ENCODE peak calls at places on chromosomes 3 and 15, in five cellular contexts. One of them, this sample, is unnamed.

GRCh38 chr15:60975203-60975602 is 253.9 kb downstream of the RORA start:
- DNase-seq in GM10248: no peak
- DNase-seq in GM06990: no peak
- DNase-seq in nephron progenitor cell: no peak
- DNase-seq in fibroblast of pulmonary artery: peak; percentile 58
- DNase-seq in this sample: no peak

GRCh38 chr3:112627419-112627818 is 13.5 kb downstream of the CCDC80 start:
- DNase-seq in nephron progenitor cell: no peak
- DNase-seq in GM10248: no peak
- DNase-seq in GM06990: no peak
- DNase-seq in fibroblast of pulmonary artery: no peak
- DNase-seq in this sample: no peak

GRCh38 chr3:152155654-152156053 is 113.1 kb upstream of the MBNL1 start:
- DNase-seq in GM06990: no peak
- DNase-seq in GM10248: no peak
- DNase-seq in fibroblast of pulmonary artery: no peak
- DNase-seq in nephron progenitor cell: no peak
- DNase-seq in this sample: no peak

GRCh38 chr3:124272611-124273151 is 280.8 kb upstream of the ROPN1 start:
- DNase-seq in GM06990: no peak
- DNase-seq in nephron progenitor cell: no peak
- DNase-seq in fibroblast of pulmonary artery: peak; percentile 34
- DNase-seq in GM10248: no peak
- DNase-seq in this sample: no peak

GRCh38 chr3:32883817-32884216 is 66.0 kb downstream of the TRIM71 start:
- DNase-seq in nephron progenitor cell: no peak
- DNase-seq in fibroblast of pulmonary artery: no peak
- DNase-seq in GM10248: no peak
- DNase-seq in GM06990: no peak
- DNase-seq in this sample: no peak

GRCh38 chr3:98705212-98705611 is 57.9 kb upstream of the ST3GAL6 start:
- DNase-seq in fibroblast of pulmonary artery: no peak
- DNase-seq in GM06990: no peak
- DNase-seq in nephron progenitor cell: no peak
- DNase-seq in GM10248: no peak
- DNase-seq in this sample: no peak

GRCh38 chr3:144457758-144458157 is 486.1 kb downstream of the DIPK2A start:
- DNase-seq in fibroblast of pulmonary artery: no peak
- DNase-seq in GM06990: no peak
- DNase-seq in nephron progenitor cell: no peak
- DNase-seq in GM10248: no peak
- DNase-seq in this sample: no peak

GRCh38 chr3:99366663-99367429 is 271.5 kb upstream of the COL8A1 start:
- DNase-seq in fibroblast of pulmonary artery: no peak
- DNase-seq in nephron progenitor cell: no peak
- DNase-seq in GM10248: no peak
- DNase-seq in GM06990: no peak
- DNase-seq in this sample: no peak

GRCh38 chr3:45479627-45480026 is 91.3 kb downstream of the LARS2 start:
- DNase-seq in fibroblast of pulmonary artery: peak; percentile 84
- DNase-seq in GM06990: no peak
- DNase-seq in nephron progenitor cell: no peak
- DNase-seq in GM10248: no peak
- DNase-seq in this sample: no peak

GRCh38 chr3:86161493-86161892 is 829.5 kb downstream of the VGLL3 start:
- DNase-seq in nephron progenitor cell: no peak
- DNase-seq in fibroblast of pulmonary artery: no peak
- DNase-seq in GM10248: no peak
- DNase-seq in GM06990: no peak
- DNase-seq in this sample: no peak

GRCh38 chr3:64238971-64239667 is 13.9 kb upstream of the PRICKLE2 start:
- DNase-seq in GM06990: no peak
- DNase-seq in GM10248: no peak
- DNase-seq in fibroblast of pulmonary artery: peak; percentile 95
- DNase-seq in nephron progenitor cell: peak; percentile 60
- DNase-seq in this sample: no peak

GRCh38 chr3:67489816-67490215 is 164.6 kb downstream of the SUCLG2 start:
- DNase-seq in GM10248: no peak
- DNase-seq in fibroblast of pulmonary artery: peak; percentile 7
- DNase-seq in nephron progenitor cell: no peak
- DNase-seq in GM06990: no peak
- DNase-seq in this sample: no peak

DNA sequence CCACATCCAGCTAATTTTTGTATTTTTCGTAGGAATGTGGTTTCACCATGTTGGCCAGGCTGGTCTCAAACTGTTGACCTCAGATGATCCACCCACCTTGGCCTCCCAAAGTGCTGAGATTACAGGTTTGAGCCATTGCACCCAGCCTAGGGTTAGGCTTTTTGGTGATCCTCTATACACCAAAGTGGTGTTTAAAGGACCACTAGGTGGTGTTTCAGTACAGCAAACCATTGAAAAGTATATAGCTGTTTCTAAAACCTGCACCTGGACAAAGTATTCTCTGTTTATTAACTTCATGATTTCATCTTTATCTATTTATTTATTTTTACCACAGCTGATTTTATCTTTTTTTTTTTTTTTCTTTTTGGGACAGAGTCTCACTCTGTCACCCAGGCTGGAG is 68.4 kb downstream of the MINDY2 start:
- DNase-seq in GM10248: peak; percentile 46
- DNase-seq in fibroblast of pulmonary artery: peak; percentile 31
- DNase-seq in GM06990: no peak
- DNase-seq in nephron progenitor cell: no peak
- DNase-seq in this sample: peak; percentile 40
- TF ChIP-seq CTCF in GM10248: peak; percentile 43
- TF ChIP-seq CTCF in fibroblast of pulmonary artery: peak; percentile 27
- TF ChIP-seq CTCF in GM06990: peak; percentile 45
- TF ChIP-seq CTCF in nephron progenitor cell: no peak
- TF ChIP-seq CTCF in this sample: peak; percentile 30

DNA sequence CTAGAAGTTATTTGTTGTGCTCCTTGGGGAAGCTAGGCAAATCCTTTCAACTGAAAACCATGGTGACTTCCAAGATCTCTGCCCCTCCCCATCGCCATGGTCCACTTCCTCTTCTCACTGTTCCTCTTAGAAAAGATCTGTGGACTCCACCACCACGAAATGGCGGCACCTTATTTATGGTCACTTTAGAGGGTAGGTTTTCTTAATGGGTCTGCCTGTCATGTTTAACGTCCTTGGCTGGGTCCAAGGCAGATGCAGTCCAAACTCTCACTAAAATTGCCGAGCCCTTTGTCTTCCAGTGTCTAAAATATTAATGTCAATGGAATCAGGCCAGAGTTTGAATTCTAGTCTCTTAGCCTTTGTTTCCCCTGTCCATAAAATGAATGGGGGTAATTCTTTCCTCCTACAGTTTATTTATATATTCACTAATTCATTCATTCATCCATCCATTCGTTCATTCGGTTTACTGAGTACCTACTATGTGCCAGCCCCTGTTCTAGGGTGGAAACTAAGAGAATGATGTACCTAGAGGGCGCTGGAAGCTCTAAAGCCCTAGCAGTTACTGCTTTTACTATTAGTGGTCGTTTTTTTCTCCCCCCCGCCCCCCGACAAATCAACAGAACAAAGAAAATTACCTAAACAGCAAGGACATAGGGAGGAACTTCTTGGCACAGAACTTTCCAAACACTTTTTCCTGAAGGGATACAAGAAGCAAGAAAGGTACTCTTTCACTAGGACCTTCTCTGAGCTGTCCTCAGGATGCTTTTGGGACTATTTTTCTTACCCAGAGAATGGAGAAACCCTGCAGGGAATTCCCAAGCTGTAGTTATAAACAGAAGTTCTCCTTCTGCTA is 661 bp downstream of the PATL2 start:
- DNase-seq in GM10248: peak; percentile 56
- DNase-seq in fibroblast of pulmonary artery: peak; percentile 41
- DNase-seq in nephron progenitor cell: no peak
- DNase-seq in GM06990: no peak
- DNase-seq in this sample: no peak
- TF ChIP-seq CTCF in GM10248: peak; percentile 43
- TF ChIP-seq CTCF in fibroblast of pulmonary artery: peak; percentile 43
- TF ChIP-seq CTCF in nephron progenitor cell: no peak
- TF ChIP-seq CTCF in GM06990: peak; percentile 63
- TF ChIP-seq CTCF in this sample: peak; percentile 57

DNA sequence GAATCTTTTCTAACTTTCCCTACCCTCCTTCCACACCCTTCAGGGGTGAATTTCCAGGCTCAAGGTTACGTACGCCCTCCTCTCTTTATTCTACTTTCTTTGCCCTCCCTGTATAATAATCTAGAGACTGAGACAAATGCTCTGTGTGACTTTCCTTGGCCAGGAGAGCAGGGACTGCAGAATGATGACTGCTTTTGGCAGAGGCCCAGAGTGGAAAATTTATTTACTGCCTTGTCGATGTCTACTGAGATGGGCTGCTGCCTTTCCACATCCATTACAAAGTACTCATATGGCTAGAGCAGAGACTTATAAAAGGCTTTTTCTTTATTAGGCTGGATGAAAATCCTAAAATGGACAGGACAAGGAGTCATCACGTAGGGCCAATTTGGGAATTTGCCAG is 576.1 kb downstream of the TUSC7 start:
- DNase-seq in fibroblast of pulmonary artery: no peak
- DNase-seq in GM10248: no peak
- DNase-seq in nephron progenitor cell: no peak
- DNase-seq in GM06990: no peak
- DNase-seq in this sample: no peak
- TF ChIP-seq CTCF in fibroblast of pulmonary artery: no peak
- TF ChIP-seq CTCF in GM10248: no peak
- TF ChIP-seq CTCF in nephron progenitor cell: no peak
- TF ChIP-seq CTCF in GM06990: no peak
- TF ChIP-seq CTCF in this sample: no peak

DNA sequence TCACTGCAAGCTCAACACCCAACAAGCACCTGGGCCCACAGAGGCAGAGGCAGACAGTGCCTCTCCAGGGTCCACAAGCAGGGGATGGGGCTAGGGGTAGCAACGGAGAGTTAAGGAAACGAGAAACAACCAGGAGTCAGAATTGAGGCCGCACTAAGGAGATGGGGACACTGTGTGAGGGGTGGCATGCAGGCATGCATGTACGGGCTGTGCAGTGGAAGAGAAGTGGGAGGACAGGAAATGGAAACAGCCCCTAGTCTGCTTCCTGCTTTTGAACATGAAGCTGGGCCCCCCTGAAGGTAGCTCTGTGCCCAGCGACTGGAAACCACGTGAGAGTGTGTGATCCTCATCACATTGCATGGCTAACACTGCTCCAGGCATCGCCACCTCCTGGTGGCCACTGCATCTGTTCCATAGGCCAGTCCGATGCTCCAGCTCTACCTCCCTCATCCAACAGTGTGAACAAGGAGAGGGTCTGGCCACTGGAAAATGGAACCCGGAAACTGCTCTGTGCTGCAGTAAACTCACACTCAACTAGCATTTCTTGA is 44.0 kb downstream of the XXYLT1 start:
- DNase-seq in GM06990: no peak
- DNase-seq in fibroblast of pulmonary artery: peak; percentile 44
- DNase-seq in nephron progenitor cell: no peak
- DNase-seq in GM10248: no peak
- DNase-seq in this sample: no peak
- TF ChIP-seq CTCF in GM06990: peak; percentile 34
- TF ChIP-seq CTCF in fibroblast of pulmonary artery: peak; percentile 60
- TF ChIP-seq CTCF in nephron progenitor cell: peak; percentile 24
- TF ChIP-seq CTCF in GM10248: peak; percentile 41
- TF ChIP-seq CTCF in this sample: no peak

GRCh38 chr3:38565339-38566214 is 69.4 kb downstream of the EXOG start:
- DNase-seq in GM10248: no peak
- DNase-seq in GM06990: no peak
- DNase-seq in nephron progenitor cell: no peak
- DNase-seq in fibroblast of pulmonary artery: no peak
- DNase-seq in this sample: no peak
- TF ChIP-seq CTCF in GM10248: no peak
- TF ChIP-seq CTCF in GM06990: no peak
- TF ChIP-seq CTCF in nephron progenitor cell: no peak
- TF ChIP-seq CTCF in fibroblast of pulmonary artery: no peak
- TF ChIP-seq CTCF in this sample: no peak

GRCh38 chr15:39466428-39466827 is 114.5 kb upstream of the THBS1 start:
- DNase-seq in fibroblast of pulmonary artery: no peak
- DNase-seq in GM06990: no peak
- DNase-seq in nephron progenitor cell: no peak
- DNase-seq in GM10248: no peak
- DNase-seq in this sample: no peak
- TF ChIP-seq CTCF in fibroblast of pulmonary artery: no peak
- TF ChIP-seq CTCF in GM06990: no peak
- TF ChIP-seq CTCF in nephron progenitor cell: no peak
- TF ChIP-seq CTCF in GM10248: no peak
- TF ChIP-seq CTCF in this sample: no peak

GRCh38 chr15:64459382-64459781 is 996 bp upstream of the ZNF609 start:
- DNase-seq in fibroblast of pulmonary artery: no peak
- DNase-seq in GM06990: no peak
- DNase-seq in nephron progenitor cell: no peak
- DNase-seq in GM10248: no peak
- DNase-seq in this sample: no peak

GRCh38 chr15:64460206-64460736 is at the start of gene ZNF609:
- DNase-seq in fibroblast of pulmonary artery: peak; percentile 96
- DNase-seq in nephron progenitor cell: peak; percentile 99
- DNase-seq in GM10248: peak; percentile 89
- DNase-seq in GM06990: peak; percentile 92
- DNase-seq in this sample: peak; percentile 89

GRCh38 chr15:64462492-64462891 is 2.1 kb downstream of the ZNF609 start:
- DNase-seq in nephron progenitor cell: no peak
- DNase-seq in GM10248: no peak
- DNase-seq in fibroblast of pulmonary artery: no peak
- DNase-seq in GM06990: no peak
- DNase-seq in this sample: no peak

GRCh38 chr15:64461577-64462162 is 1.3 kb downstream of the ZNF609 start:
- DNase-seq in nephron progenitor cell: peak; percentile 20
- DNase-seq in GM06990: peak; percentile 18
- DNase-seq in GM10248: peak; percentile 47
- DNase-seq in fibroblast of pulmonary artery: peak; percentile 49
- DNase-seq in this sample: peak; percentile 37

GRCh38 chr15:64460737-64461576 is 579 bp downstream of the ZNF609 start:
- DNase-seq in fibroblast of pulmonary artery: peak; percentile 83
- DNase-seq in GM06990: peak; percentile 29
- DNase-seq in nephron progenitor cell: no peak
- DNase-seq in GM10248: peak; percentile 59
- DNase-seq in this sample: peak; percentile 65
- TF ChIP-seq CTCF in fibroblast of pulmonary artery: peak; percentile 20
- TF ChIP-seq CTCF in GM06990: no peak
- TF ChIP-seq CTCF in nephron progenitor cell: no peak
- TF ChIP-seq CTCF in GM10248: no peak
- TF ChIP-seq CTCF in this sample: no peak

GRCh38 chr3:11770477-11771381 is 76.0 kb downstream of the TAMM41 start:
- DNase-seq in nephron progenitor cell: peak; percentile 47
- DNase-seq in GM06990: peak; percentile 45
- DNase-seq in fibroblast of pulmonary artery: peak; percentile 82
- DNase-seq in GM10248: peak; percentile 90
- DNase-seq in this sample: peak; percentile 89
- TF ChIP-seq CTCF in nephron progenitor cell: no peak
- TF ChIP-seq CTCF in GM06990: no peak
- TF ChIP-seq CTCF in fibroblast of pulmonary artery: no peak
- TF ChIP-seq CTCF in GM10248: no peak
- TF ChIP-seq CTCF in this sample: no peak

This sample was measured in GM13976.